ENCODE peak calls at places on chromosomes 16 and 17, in ten cellular contexts. G, S, K, I, X, M, L, N, C and V are unnamed samples.

GRCh38 chr17:72219136-72219823 is 98.5 kb downstream of the SOX9 start:
- DNase-seq in L (no peak), N (no peak), I (no peak), S (no peak), X (no peak), G (no peak), C (no peak), M (no peak), K (no peak), V (no peak)

GRCh38 chr16:87324411-87325275 is 7.5 kb upstream of the C16orf95 start:
- DNase-seq in C (no peak), X (peak), N (peak), G (peak), S (no peak), K (peak), L (peak), I (no peak), M (peak), V (no peak)

GRCh38 chr17:7314719-7315569 is at the start of gene GPS2:
- DNase-seq in K (peak), N (peak), X (peak), M (peak), C (peak), S (peak), G (peak), L (peak), I (peak), V (peak)

GRCh38 chr17:71392715-71393567 is 727.9 kb upstream of the SOX9 start:
- DNase-seq in L (no peak), X (no peak), M (no peak), C (no peak), I (no peak), K (peak), N (no peak), S (no peak), G (no peak), V (no peak)

GRCh38 chr17:35896011-35896587 is 15.9 kb upstream of the CCL5 start:
- DNase-seq in N (peak), S (no peak), K (no peak), L (no peak), I (no peak), M (peak), C (no peak), G (no peak), X (no peak), V (no peak)

GRCh38 chr17:8611135-8611534 is 19.4 kb downstream of the MYH10 start:
- DNase-seq in C (no peak), N (no peak), L (no peak), M (no peak), I (no peak), S (no peak), G (no peak), K (peak), X (no peak), V (no peak)

GRCh38 chr17:80673152-80673920 is 128.7 kb downstream of the RPTOR start:
- DNase-seq in C (no peak), L (no peak), M (no peak), N (no peak), I (no peak), S (no peak), G (no peak), X (no peak), K (no peak), V (no peak)

GRCh38 chr16:47519037-47519436 is 57.9 kb downstream of the PHKB start:
- DNase-seq in C (no peak), M (no peak), G (no peak), S (no peak), X (no peak), I (no peak), N (no peak), K (no peak), L (no peak), V (no peak)

GRCh38 chr17:60989439-60989838 is 311.8 kb downstream of the BCAS3 start:
- DNase-seq in M (no peak), I (no peak), L (no peak), N (no peak), C (no peak), X (no peak), G (no peak), K (no peak), S (no peak), V (no peak)

GRCh38 chr17:69406906-69407305 is 7.6 kb upstream of the MAP2K6 start:
- DNase-seq in S (no peak), L (no peak), I (no peak), C (no peak), G (no peak), M (no peak), X (no peak), N (no peak), K (peak), V (no peak)

GRCh38 chr17:27906238-27906603 is 13.1 kb upstream of the LYRM9 start:
- DNase-seq in X (no peak), K (no peak), G (no peak), N (no peak), L (no peak), C (no peak), M (no peak), I (no peak), S (no peak), V (no peak)

GRCh38 chr17:74241434-74241833 is 28.1 kb downstream of the TTYH2 start:
- DNase-seq in S (peak), K (peak), I (no peak), G (no peak), M (no peak), N (no peak), C (no peak), X (no peak), L (no peak), V (peak)

GRCh38 chr16:23491490-23492391 is 18.6 kb downstream of the GGA2 start:
- DNase-seq in I (no peak), M (no peak), G (no peak), N (no peak), K (peak), L (no peak), S (no peak), X (no peak), C (no peak), V (no peak)

GRCh38 chr17:2177235-2177811 is 122.4 kb downstream of the HIC1 start:
- DNase-seq in N (no peak), K (no peak), S (no peak), G (no peak), C (no peak), I (no peak), X (no peak), L (no peak), M (no peak), V (no peak)

GRCh38 chr16:12661656-12662172 is 142.0 kb downstream of the CPPED1 start:
- DNase-seq in I (no peak), G (no peak), C (peak), N (peak), S (peak), K (peak), L (no peak), X (peak), M (no peak), V (no peak)

GRCh38 chr16:47069841-47070584 is 73.7 kb downstream of the NETO2 start:
- DNase-seq in N (no peak), C (no peak), K (no peak), S (no peak), M (no peak), X (no peak), L (no peak), I (no peak), G (no peak), V (no peak)

GRCh38 chr16:27813591-27813990 is 249.9 kb downstream of the GSG1L start:
- DNase-seq in S (no peak), K (no peak), L (no peak), G (no peak), M (no peak), I (no peak), N (no peak), C (no peak), X (no peak), V (no peak)

GRCh38 chr17:40862985-40863733 is 3.9 kb downstream of the KRT12 start:
- DNase-seq in L (no peak), K (no peak), S (peak), X (no peak), M (no peak), I (no peak), N (no peak), G (no peak), C (no peak), V (no peak)

GRCh38 chr16:2428051-2428786 is 1.0 kb upstream of the CCNF start:
- DNase-seq in K (peak), L (no peak), S (peak), M (no peak), X (no peak), C (peak), G (no peak), I (no peak), N (peak), V (peak)

GRCh38 chr17:49482144-49482817 is 12.8 kb upstream of the NGFR start:
- DNase-seq in M (no peak), S (no peak), N (no peak), L (no peak), I (no peak), X (no peak), C (no peak), G (no peak), K (no peak), V (no peak)

GRCh38 chr17:43546317-43547188 is at the start of gene ETV4:
- DNase-seq in N (peak), K (peak), C (peak), G (peak), X (peak), L (peak), I (peak), M (peak), S (peak), V (peak)

GRCh38 chr17:72622661-72623433 is 469.6 kb downstream of the SLC39A11 start:
- DNase-seq in G (no peak), N (no peak), S (no peak), M (no peak), L (no peak), K (no peak), X (no peak), I (no peak), C (no peak), V (no peak)